ENCODE peak calls at places on chromosomes 6 and 20, in six cellular contexts. G is prostate gland, U is endothelial cell of umbilical vein, O is H1, P is upper lobe of left lung, B is breast epithelium. W is an unnamed sample.

GRCh38 chr20:24971702-24972101 is 20.8 kb downstream of the APMAP start:
- DNase-seq in U (no peak), P (no peak), O (no peak), G (no peak), B (no peak), W (no peak)

GRCh38 chr6:111030008-111031006 is 48.5 kb downstream of the RPF2 start:
- DNase-seq in B (no peak), P (no peak), G (no peak), U (no peak), O (no peak), W (peak)

GRCh38 chr6:130098317-130098716 is 79.9 kb downstream of the L3MBTL3 start:
- DNase-seq in O (no peak), B (no peak), P (no peak), G (no peak), U (no peak), W (no peak)

GRCh38 chr20:24646331-24646730 is 176.9 kb downstream of the SYNDIG1 start:
- DNase-seq in P (no peak), U (no peak), B (no peak), G (no peak), O (no peak), W (no peak)

GRCh38 chr6:96066376-96066775 is 50.6 kb downstream of the FUT9 start:
- DNase-seq in U (no peak), G (no peak), P (no peak), B (no peak), O (no peak), W (no peak)

GRCh38 chr20:20211274-20211987 is 156.5 kb upstream of the INSM1 start:
- DNase-seq in O (no peak), G (no peak), U (no peak), B (no peak), P (no peak), W (peak)

GRCh38 chr6:13660893-13661292 is 45.8 kb downstream of the NOL7 start:
- DNase-seq in U (no peak), G (no peak), O (no peak), B (no peak), P (no peak), W (no peak)

GRCh38 chr6:109816452-109817374 is 125.6 kb downstream of the FIG4 start:
- DNase-seq in B (no peak), O (no peak), P (no peak), G (peak), U (no peak), W (no peak)

GRCh38 chr6:15420959-15421438 is 175.1 kb downstream of the JARID2 start:
- DNase-seq in U (no peak), G (no peak), B (no peak), O (no peak), P (no peak), W (no peak)

GRCh38 chr20:2801459-2801728 is 967 bp upstream of the CPXM1 start:
- DNase-seq in P (no peak), G (no peak), U (no peak), B (peak), O (no peak), W (no peak)

GRCh38 chr6:30907758-30908591 is at the start of gene GTF2H4:
- DNase-seq in G (peak), B (peak), U (peak), O (peak), P (peak), W (peak)

GRCh38 chr6:128432394-128432793 is 88.0 kb downstream of the PTPRK start:
- DNase-seq in B (no peak), G (no peak), O (no peak), U (peak), P (no peak), W (no peak)

GRCh38 chr6:3406928-3407809 is 49.7 kb downstream of the SLC22A23 start:
- DNase-seq in B (no peak), U (no peak), P (no peak), G (no peak), O (no peak), W (no peak)

GRCh38 chr20:18057994-18058349 is 256 bp upstream of the OVOL2 start:
- DNase-seq in U (no peak), G (no peak), B (peak), P (no peak), O (no peak), W (no peak)

GRCh38 chr20:21395666-21396044 is 1.7 kb downstream of the NKX2-4 start:
- DNase-seq in B (no peak), U (no peak), P (no peak), O (no peak), G (no peak), W (no peak)

GRCh38 chr6:131952886-131953509 is 1.8 kb upstream of the CCN2 start:
- DNase-seq in B (no peak), U (no peak), P (no peak), G (no peak), O (no peak), W (no peak)

GRCh38 chr6:65786815-65787214 is 79.8 kb upstream of the EYS start:
- DNase-seq in B (no peak), U (no peak), G (no peak), O (no peak), P (peak), W (no peak)

GRCh38 chr6:167798453-167798852 is 28.3 kb upstream of the AFDN start:
- DNase-seq in O (peak), P (no peak), B (no peak), G (no peak), U (no peak), W (no peak)

GRCh38 chr6:139903411-139904157 is 529.1 kb upstream of the CITED2 start:
- DNase-seq in B (no peak), O (no peak), U (no peak), G (no peak), P (no peak), W (peak)

GRCh38 chr6:162627825-162628224 is 99.7 kb downstream of the PRKN start:
- DNase-seq in P (no peak), B (no peak), O (no peak), G (no peak), U (no peak), W (no peak)

GRCh38 chr6:30493643-30494250 is 4.4 kb downstream of the HLA-E start:
- DNase-seq in G (no peak), U (peak), O (peak), P (peak), B (no peak), W (no peak)

GRCh38 chr6:106110167-106110826 is 24.2 kb downstream of the PRDM1 start:
- DNase-seq in B (no peak), U (no peak), O (peak), P (no peak), G (no peak), W (peak)

GRCh38 chr6:20403766-20404640 is 2.3 kb downstream of the E2F3 start:
- DNase-seq in P (no peak), U (peak), O (peak), B (no peak), G (no peak), W (peak)

GRCh38 chr6:64249129-64249528 is 613.5 kb downstream of the PHF3 start:
- DNase-seq in U (no peak), G (no peak), O (no peak), P (no peak), B (no peak), W (no peak)

GRCh38 chr6:129621252-129621651 is 88.7 kb downstream of the ARHGAP18 start:
- DNase-seq in P (no peak), G (no peak), U (no peak), O (peak), B (no peak), W (peak)

GRCh38 chr20:48750941-48751620 is 76.7 kb downstream of the PREX1 start:
- DNase-seq in G (no peak), O (peak), P (peak), B (no peak), U (peak), W (peak)

GRCh38 chr6:149903938-149904611 is 6.2 kb upstream of the RAET1E start:
- DNase-seq in O (no peak), B (no peak), P (peak), U (no peak), G (no peak), W (no peak)

GRCh38 chr20:51350941-51351631 is 191.4 kb downstream of the NFATC2 start:
- DNase-seq in O (no peak), U (peak), B (no peak), P (no peak), G (peak), W (no peak)

GRCh38 chr6:27502508-27503435 is 29.9 kb upstream of the ZNF184 start:
- DNase-seq in O (peak), P (no peak), G (no peak), B (no peak), U (peak), W (peak)

GRCh38 chr20:1264727-1265126 is 1.4 kb upstream of the SNPH start:
- DNase-seq in G (no peak), P (no peak), U (no peak), B (no peak), O (no peak), W (no peak)

GRCh38 chr6:29602564-29603361 is 17.8 kb downstream of the OR2H2 start:
- DNase-seq in U (no peak), P (no peak), G (no peak), O (peak), B (no peak), W (no peak)

GRCh38 chr20:50283922-50284810 is 93.5 kb downstream of the CEBPB start:
- DNase-seq in P (no peak), B (no peak), G (peak), O (no peak), U (no peak), W (peak)

GRCh38 chr20:51404297-51405060 is 138.0 kb downstream of the NFATC2 start:
- DNase-seq in U (no peak), P (peak), G (no peak), B (no peak), O (no peak), W (peak)

GRCh38 chr6:38404900-38405556 is 234.7 kb downstream of the BTBD9 start:
- DNase-seq in U (peak), B (no peak), P (no peak), O (no peak), G (peak), W (no peak)

GRCh38 chr20:18057106-18057993 is at the start of gene OVOL2:
- DNase-seq in G (peak), P (peak), B (peak), U (no peak), O (peak), W (peak)

GRCh38 chr6:69181964-69182363 is 546.9 kb downstream of the ADGRB3 start:
- DNase-seq in O (no peak), U (no peak), G (no peak), B (no peak), P (no peak), W (no peak)

GRCh38 chr6:46652603-46653438 is at the start of the genes CYP39A1 and SLC25A27:
- DNase-seq in O (peak), G (peak), U (peak), P (peak), B (peak), W (peak)
- H3K27ac ChIP-seq in O (no peak), G (peak), U (no peak), P (peak), B (peak), W (peak)

DNA sequence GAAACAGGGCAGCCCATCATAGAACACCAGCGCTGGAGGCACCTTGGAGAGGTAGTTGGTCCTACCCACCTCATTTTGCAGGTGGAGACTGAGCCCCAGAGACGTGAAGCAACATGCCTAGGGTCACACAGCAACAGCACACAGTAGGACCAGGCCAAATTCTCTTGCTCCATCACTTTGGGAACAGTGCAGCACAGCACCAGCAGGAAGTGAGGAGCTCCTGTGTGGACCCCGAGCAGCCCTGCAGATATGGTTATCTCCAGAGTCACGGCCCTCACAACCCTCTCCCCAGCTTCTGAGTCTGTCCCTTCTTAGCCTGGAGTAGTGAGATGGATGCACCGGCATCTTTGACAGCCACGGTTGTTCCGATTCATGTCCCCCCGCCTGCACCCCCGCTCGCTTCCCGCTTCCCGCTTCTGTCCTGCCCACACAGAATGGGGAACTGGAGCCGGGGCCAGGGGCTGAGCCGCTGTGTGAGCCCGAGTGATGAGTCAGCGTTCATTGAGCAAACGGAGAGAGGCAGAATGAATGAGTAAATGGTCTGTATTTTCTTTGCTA is 72.6 kb upstream of the DUSP22 start:
- DNase-seq in G (no peak), O (no peak), B (no peak), P (peak), U (no peak), W (peak)
- TF ChIP-seq POLR2AphosphoS5 in G (no peak), O (no peak), B (no peak), P (no peak), U (no peak), W (no peak)

GRCh38 chr6:113736978-113737377 is 120.2 kb upstream of the MARCKS start:
- DNase-seq in U (no peak), B (no peak), G (no peak), O (no peak), P (no peak), W (no peak)

GRCh38 chr6:113734886-113735481 is 122.2 kb upstream of the MARCKS start:
- DNase-seq in U (peak), B (no peak), O (peak), P (no peak), G (no peak), W (no peak)

GRCh38 chr6:113742342-113742741 is 114.8 kb upstream of the MARCKS start:
- DNase-seq in G (no peak), P (no peak), U (no peak), B (no peak), O (no peak), W (no peak)

GRCh38 chr6:113735487-113735886 is 121.7 kb upstream of the MARCKS start:
- DNase-seq in U (no peak), G (no peak), P (no peak), B (no peak), O (no peak), W (no peak)

GRCh38 chr6:113739066-113739655 is 118.0 kb upstream of the MARCKS start:
- DNase-seq in P (no peak), U (no peak), B (no peak), O (no peak), G (no peak), W (no peak)
- TF ChIP-seq POLR2A in P (no peak), U (no peak), B (no peak), O (no peak), G (no peak), W (no peak)

GRCh38 chr20:36528176-36528874 is 13.0 kb upstream of the MYL9 start:
- DNase-seq in O (no peak), P (peak), G (no peak), U (no peak), B (no peak), W (no peak)
- H3K27ac ChIP-seq in O (no peak), P (no peak), G (no peak), U (no peak), B (no peak), W (peak)

GRCh38 chr6:45956663-45957062 is 59.0 kb downstream of the CLIC5 start:
- DNase-seq in P (no peak), O (no peak), U (no peak), G (no peak), B (no peak), W (no peak)
- TF ChIP-seq POLR2AphosphoS5 in P (no peak), O (no peak), U (no peak), G (no peak), B (no peak), W (no peak)

DNA sequence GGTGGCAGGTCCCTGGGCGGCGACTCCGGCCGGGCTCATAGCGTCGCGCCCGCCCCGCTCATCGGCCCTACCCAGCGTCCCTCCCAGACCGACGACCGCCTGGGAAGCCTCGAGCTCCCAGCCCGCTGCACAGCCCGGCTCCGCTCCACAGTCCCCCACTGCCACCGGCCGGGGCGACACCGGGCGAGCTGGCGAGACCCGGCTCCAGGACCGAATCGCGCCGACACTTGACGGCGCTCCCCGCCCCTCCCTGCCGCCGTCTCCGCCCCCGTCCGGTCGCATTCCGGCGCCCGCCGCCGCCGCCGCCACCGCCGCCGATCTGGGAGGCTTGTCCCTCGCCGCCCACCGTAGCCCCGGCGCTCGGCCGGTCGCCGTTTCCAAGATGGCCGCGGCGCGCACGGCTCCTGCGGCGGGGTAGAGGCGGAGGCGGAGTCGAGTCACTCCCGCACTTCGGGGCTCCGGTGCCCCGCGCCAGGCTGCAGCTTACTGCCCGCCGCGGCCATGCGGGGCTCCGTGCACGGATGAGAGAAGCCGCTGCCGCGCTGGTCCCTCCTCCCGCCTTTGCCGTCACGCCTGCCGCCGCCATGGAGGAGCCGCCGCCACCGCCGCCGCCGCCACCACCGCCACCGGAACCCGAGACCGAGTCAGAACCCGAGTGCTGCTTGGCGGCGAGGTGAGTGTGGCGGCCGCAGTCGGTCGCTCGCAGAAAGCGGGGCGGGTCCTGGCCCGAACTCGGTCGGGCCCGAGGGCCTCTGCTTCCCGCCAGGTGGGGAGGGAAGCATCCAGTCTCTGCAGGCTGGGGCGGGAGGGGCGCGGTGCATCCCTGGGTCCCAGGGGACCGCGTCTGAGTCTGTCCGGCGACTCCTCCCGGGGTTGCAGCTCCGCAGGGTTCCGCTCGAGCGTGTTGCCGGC is at the start of gene MAP3K4:
- DNase-seq in U (peak), P (peak), O (peak), B (peak), G (peak), W (peak)
- TF ChIP-seq POLR2A in U (peak), P (no peak), O (peak), B (no peak), G (no peak), W (peak)

DNA sequence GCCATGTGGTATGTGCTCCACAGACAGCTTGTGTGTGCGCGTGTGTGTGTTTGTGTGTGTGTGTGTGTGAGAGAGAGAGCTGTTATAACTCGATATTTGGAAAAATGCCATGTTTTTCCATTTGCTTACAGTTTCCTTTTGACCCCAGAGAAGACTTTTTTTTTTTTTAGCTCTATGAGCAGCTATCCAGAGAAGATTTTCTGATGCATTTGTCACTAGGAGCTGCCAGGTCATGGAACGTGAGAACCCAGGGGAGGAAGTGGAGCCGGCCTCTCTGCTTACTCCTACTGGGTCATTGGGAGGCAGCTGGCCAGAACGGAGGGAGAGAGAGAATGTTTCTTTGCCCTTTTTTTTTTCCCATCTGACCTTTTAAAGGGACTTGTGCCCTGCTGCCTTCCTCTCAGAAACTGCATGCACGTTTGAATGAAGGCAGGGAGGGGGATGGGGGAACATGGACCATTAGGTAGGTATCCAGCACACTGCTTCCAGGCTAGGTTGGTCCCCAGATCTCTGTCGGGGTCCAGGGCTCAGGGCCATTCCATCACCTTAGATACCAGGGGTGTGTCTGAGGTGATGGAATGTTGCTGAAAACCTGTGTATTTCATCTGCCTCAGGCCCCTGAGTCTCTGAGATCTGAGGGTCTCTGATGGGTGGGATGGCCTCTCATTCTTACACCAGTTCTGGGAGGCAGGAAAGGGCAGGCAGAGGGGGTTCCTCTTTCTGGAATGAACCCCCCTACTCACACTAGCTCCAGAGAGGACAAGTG is 11.2 kb upstream of the MRPS18A start:
- DNase-seq in U (peak), O (no peak), B (no peak), G (no peak), P (no peak), W (no peak)
- H3K27ac ChIP-seq in U (peak), O (no peak), B (peak), G (peak), P (peak), W (peak)

GRCh38 chr6:43628392-43629103 is 516 bp downstream of the GTPBP2 start:
- DNase-seq in U (peak), P (no peak), O (peak), B (no peak), G (peak), W (peak)
- TF ChIP-seq POLR2AphosphoS5 in U (no peak), P (peak), O (no peak), B (no peak), G (peak), W (no peak)

GRCh38 chr6:10312445-10312844 is 102.4 kb downstream of the TFAP2A start:
- DNase-seq in O (no peak), U (no peak), P (no peak), G (no peak), B (no peak), W (no peak)
- TF ChIP-seq POLR2A in O (no peak), U (no peak), P (no peak), G (no peak), B (no peak), W (no peak)

GRCh38 chr6:11964729-11965128 is 47.4 kb upstream of the HIVEP1 start:
- DNase-seq in G (no peak), B (no peak), O (no peak), P (no peak), U (no peak), W (no peak)
- H3K27ac ChIP-seq in G (no peak), B (no peak), O (no peak), P (no peak), U (no peak), W (no peak)